ENCODE peak calls at places on chromosomes 13 and 19, in six cellular contexts. Z is IMR-90, S is Peyer's patch, Q is sigmoid colon, H is heart left ventricle, M is tibial nerve. F is an unnamed sample.

GRCh38 chr19:19276851-19277250 is 3.8 kb upstream of the TM6SF2 start:
- DNase-seq in Z (no peak), S (no peak), Q (no peak), H (no peak), M (no peak), F (no peak)

GRCh38 chr19:11195169-11195568 is 2.2 kb downstream of the KANK2 start:
- DNase-seq in Z (peak), S (no peak), Q (peak), H (peak), M (no peak), F (no peak)

GRCh38 chr13:95100525-95101121 is 200.6 kb downstream of the ABCC4 start:
- DNase-seq in Z (peak), S (no peak), Q (no peak), H (no peak), M (no peak), F (no peak)

GRCh38 chr13:109389892-109390345 is 396.5 kb downstream of the IRS2 start:
- DNase-seq in Z (peak), S (no peak), Q (no peak), H (no peak), M (no peak), F (peak)

GRCh38 chr13:82947121-82948077 is 934.9 kb downstream of the SLITRK1 start:
- DNase-seq in Z (peak), S (no peak), Q (no peak), H (no peak), M (no peak), F (no peak)

GRCh38 chr19:33815410-33816340 is 19.0 kb downstream of the KCTD15 start:
- DNase-seq in Z (peak), S (no peak), Q (peak), H (no peak), M (no peak), F (peak)

GRCh38 chr13:109749365-109749764 is 37.0 kb downstream of the IRS2 start:
- DNase-seq in Z (no peak), S (no peak), Q (no peak), H (no peak), M (no peak), F (no peak)

GRCh38 chr13:113182046-113182445 is 23.6 kb downstream of the PROZ start:
- DNase-seq in Z (no peak), S (no peak), Q (no peak), H (no peak), M (no peak), F (no peak)

GRCh38 chr13:55977436-55977835 is 1163.3 kb upstream of the PRR20A start:
- DNase-seq in Z (no peak), S (no peak), Q (no peak), H (no peak), M (no peak), F (no peak)

GRCh38 chr19:28316464-28316863 is 896.5 kb downstream of the UQCRFS1 start:
- DNase-seq in Z (no peak), S (no peak), Q (no peak), H (no peak), M (no peak), F (no peak)

GRCh38 chr13:54241719-54242118 is 1213.1 kb downstream of the OLFM4 start:
- DNase-seq in Z (no peak), S (no peak), Q (no peak), H (no peak), M (peak), F (no peak)

GRCh38 chr13:106491928-106492327 is 43.5 kb downstream of the EFNB2 start:
- DNase-seq in Z (no peak), S (no peak), Q (no peak), H (no peak), M (no peak), F (no peak)

GRCh38 chr13:44484562-44485164 is 91.5 kb downstream of the TSC22D1 start:
- DNase-seq in Z (no peak), S (no peak), Q (no peak), H (no peak), M (no peak), F (no peak)

GRCh38 chr13:93309886-93310520 is 83.4 kb downstream of the GPC6 start:
- DNase-seq in Z (peak), S (no peak), Q (no peak), H (no peak), M (no peak), F (no peak)

GRCh38 chr13:107730835-107731234 is 484.5 kb downstream of the LIG4 start:
- DNase-seq in Z (peak), S (no peak), Q (no peak), H (no peak), M (no peak), F (no peak)

GRCh38 chr19:33639034-33639681 is 17.4 kb downstream of the CHST8 start:
- DNase-seq in Z (no peak), S (no peak), Q (peak), H (no peak), M (no peak), F (no peak)

GRCh38 chr19:3186377-3186688 is 603 bp downstream of the NCLN start:
- DNase-seq in Z (no peak), S (peak), Q (no peak), H (no peak), M (no peak), F (peak)

GRCh38 chr13:97537110-97537509 is 103.1 kb downstream of the RAP2A start:
- DNase-seq in Z (no peak), S (no peak), Q (no peak), H (no peak), M (no peak), F (no peak)

GRCh38 chr13:53238241-53238640 is 209.6 kb downstream of the OLFM4 start:
- DNase-seq in Z (no peak), S (no peak), Q (no peak), H (no peak), M (no peak), F (no peak)

GRCh38 chr19:58575183-58576041 is 2.3 kb upstream of the MZF1 start:
- DNase-seq in Z (peak), S (peak), Q (peak), H (peak), M (peak), F (peak)

GRCh38 chr13:94765814-94766213 is 53.5 kb upstream of the SOX21 start:
- DNase-seq in Z (no peak), S (no peak), Q (no peak), H (no peak), M (no peak), F (no peak)

GRCh38 chr13:86882835-86883234 is 788.3 kb upstream of the SLITRK5 start:
- DNase-seq in Z (peak), S (no peak), Q (no peak), H (no peak), M (no peak), F (no peak)

GRCh38 chr19:5696196-5697021 is 6.3 kb downstream of the RPL36 start:
- DNase-seq in Z (no peak), S (no peak), Q (peak), H (no peak), M (no peak), F (no peak)

GRCh38 chr19:50479761-50480251 is 3.2 kb upstream of the GARIN5A start:
- DNase-seq in Z (no peak), S (peak), Q (no peak), H (no peak), M (no peak), F (peak)

GRCh38 chr19:19269952-19270694 is 3.0 kb downstream of the TM6SF2 start:
- DNase-seq in Z (no peak), S (peak), Q (no peak), H (no peak), M (no peak), F (no peak)

GRCh38 chr19:51531349-51532315 is at the start of gene SIGLEC6:
- DNase-seq in Z (no peak), S (no peak), Q (peak), H (peak), M (peak), F (peak)

DNA sequence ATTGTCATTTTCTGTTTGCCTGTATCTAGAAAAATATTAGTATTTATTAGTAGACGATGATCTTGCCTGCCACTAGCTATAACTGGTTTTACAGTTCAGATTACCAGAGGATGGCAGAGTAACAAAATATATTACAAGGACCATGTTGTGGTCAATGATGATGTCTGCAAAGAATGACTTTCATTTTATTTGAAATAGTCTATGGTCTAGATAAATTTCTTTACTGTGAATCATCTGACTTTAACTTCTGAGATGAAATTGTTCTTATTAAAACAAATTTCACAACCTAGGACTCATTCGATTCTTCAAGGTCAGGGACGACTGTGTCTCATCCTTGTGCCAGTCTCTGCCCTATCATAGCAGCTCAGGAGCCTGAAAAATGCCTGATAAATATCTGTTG is 637.8 kb upstream of the KLF12 start:
- DNase-seq in Z (peak), S (no peak), Q (no peak), H (no peak), M (no peak), F (no peak)
- H3K27ac ChIP-seq in Z (no peak), S (no peak), Q (no peak), H (no peak), M (no peak), F (no peak)

GRCh38 chr13:75936791-75937190 is 300.7 kb downstream of the LMO7 start:
- DNase-seq in Z (no peak), S (no peak), Q (no peak), H (no peak), M (no peak), F (no peak)
- TF ChIP-seq POLR2A in Z (no peak), S (no peak), Q (no peak), H (no peak), M (no peak), F (no peak)

DNA sequence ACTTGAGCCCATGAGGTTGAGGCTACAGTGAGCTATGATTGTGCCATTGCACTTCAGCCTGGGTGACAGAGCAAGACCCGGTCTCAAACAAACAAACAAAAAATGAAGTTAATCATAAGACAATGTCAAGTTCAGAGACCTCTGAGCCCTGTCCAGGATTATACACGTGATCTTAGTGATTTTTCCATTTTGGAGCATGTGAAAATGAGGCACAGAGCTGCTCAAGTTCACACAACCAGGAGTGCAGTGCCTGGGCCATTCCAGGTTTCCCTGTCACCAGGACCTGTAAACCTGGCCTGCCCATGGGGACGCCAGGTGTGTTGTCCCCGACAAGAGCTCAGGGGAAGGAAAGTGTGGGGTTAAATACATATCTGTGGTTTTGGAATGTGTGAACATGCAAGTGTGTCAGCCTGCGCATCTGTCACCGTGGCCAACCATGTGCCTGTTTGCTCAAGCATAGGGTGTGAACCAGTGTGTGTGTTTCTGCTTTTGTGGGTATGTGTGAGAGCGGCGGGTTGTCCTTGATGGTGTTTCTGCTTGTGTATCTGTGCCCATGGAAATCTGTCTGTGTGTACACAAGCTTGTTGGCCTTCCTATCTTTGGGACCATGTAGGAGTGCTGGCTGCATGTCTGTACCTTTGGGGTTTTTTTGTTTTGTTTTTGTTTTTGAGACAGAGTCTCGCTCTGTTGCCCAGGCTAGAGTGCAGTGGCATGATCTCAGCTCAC is 1.5 kb upstream of the FXYD1 start:
- DNase-seq in Z (no peak), S (no peak), Q (no peak), H (no peak), M (no peak), F (peak)
- H3K27ac ChIP-seq in Z (no peak), S (peak), Q (peak), H (peak), M (peak), F (peak)

DNA sequence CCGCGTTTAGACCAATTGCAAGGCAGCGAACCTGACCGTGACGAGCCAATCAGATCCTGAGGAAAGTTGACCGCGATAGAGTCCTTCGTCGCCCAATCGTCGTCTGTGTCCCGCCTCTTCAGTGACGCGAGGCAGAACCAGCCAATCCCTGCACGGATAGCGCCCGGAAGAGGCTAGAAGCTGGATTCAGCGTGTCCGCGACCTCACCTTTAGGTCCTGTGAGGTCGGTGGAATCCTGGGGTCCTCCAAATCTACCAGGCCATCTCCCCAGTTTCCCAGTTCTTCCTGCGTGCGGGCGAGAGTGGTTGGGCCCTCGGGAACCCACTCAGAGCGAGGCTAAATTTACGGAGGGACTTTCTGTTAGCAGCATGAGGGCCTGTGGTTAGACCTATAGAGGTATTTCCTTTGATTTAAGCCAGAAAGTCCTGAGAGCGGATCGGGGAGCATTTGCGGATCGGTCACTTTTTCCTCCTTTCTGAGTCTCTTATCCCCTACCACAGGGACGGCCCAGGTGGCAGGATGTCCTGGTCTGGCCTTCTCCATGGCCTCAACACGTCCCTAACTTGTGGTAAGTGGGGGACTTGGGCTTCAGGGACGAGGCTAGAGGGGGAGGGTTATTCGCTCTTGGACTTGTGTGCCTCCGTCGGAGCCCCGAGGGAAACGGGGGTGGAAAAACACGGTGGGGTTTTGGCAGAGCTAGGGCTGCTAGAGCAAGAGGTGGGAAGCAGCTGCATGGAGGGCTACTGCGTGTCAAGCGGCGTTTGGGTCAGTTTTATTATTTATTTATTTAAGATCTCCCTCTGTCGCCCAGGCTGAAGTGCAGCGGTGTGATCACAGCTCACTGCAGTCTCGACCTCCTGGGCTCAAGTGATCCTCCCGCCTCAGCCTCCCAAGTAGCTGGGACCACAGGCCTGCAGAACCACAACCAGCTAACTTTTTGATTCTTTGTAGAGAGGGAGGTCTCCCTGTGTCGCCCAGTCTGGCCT is at the start of gene MRPS12:
- DNase-seq in Z (peak), S (peak), Q (peak), H (peak), M (peak), F (peak)
- TF ChIP-seq POLR2A in Z (peak), S (peak), Q (no peak), H (no peak), M (peak), F (peak)

GRCh38 chr13:80239116-80239515 is 101.8 kb downstream of the SPRY2 start:
- DNase-seq in Z (no peak), S (no peak), Q (no peak), H (no peak), M (no peak), F (no peak)
- H3K27ac ChIP-seq in Z (no peak), S (no peak), Q (no peak), H (no peak), M (no peak), F (no peak)

GRCh38 chr13:40388617-40389016 is 277.8 kb downstream of the FOXO1 start:
- DNase-seq in Z (peak), S (no peak), Q (peak), H (no peak), M (no peak), F (peak)

GRCh38 chr13:40389081-40389641 is 277.3 kb downstream of the FOXO1 start:
- DNase-seq in Z (no peak), S (no peak), Q (no peak), H (no peak), M (no peak), F (no peak)

GRCh38 chr13:40387775-40388174 is 278.7 kb downstream of the FOXO1 start:
- DNase-seq in Z (no peak), S (no peak), Q (no peak), H (no peak), M (no peak), F (no peak)

GRCh38 chr13:40391788-40392187 is 274.7 kb downstream of the FOXO1 start:
- DNase-seq in Z (no peak), S (no peak), Q (no peak), H (no peak), M (no peak), F (no peak)

GRCh38 chr13:40390290-40391008 is 276.0 kb downstream of the FOXO1 start:
- DNase-seq in Z (no peak), S (no peak), Q (no peak), H (no peak), M (no peak), F (no peak)
- TF ChIP-seq POLR2A in Z (no peak), S (no peak), Q (no peak), H (no peak), M (no peak), F (no peak)